ENCODE peak calls at places on chromosomes 11 and 22, in six cellular contexts. One of them, this sample, is unnamed.

GRCh38 chr11:72229925-72230763 is 5.6 kb downstream of the INPPL1 start:
- DNase-seq in tibial nerve: no peak
- DNase-seq in H1: no peak
- DNase-seq in sigmoid colon: no peak
- DNase-seq in suprapubic skin: no peak
- DNase-seq in A549: no peak
- DNase-seq in this sample: no peak

GRCh38 chr11:10398525-10398924 is 56.5 kb upstream of the AMPD3 start:
- DNase-seq in tibial nerve: peak
- DNase-seq in H1: peak
- DNase-seq in sigmoid colon: no peak
- DNase-seq in suprapubic skin: no peak
- DNase-seq in A549: no peak
- DNase-seq in this sample: no peak

GRCh38 chr11:130737866-130738431 is 178.3 kb downstream of the SNX19 start:
- DNase-seq in tibial nerve: no peak
- DNase-seq in H1: no peak
- DNase-seq in sigmoid colon: peak
- DNase-seq in suprapubic skin: no peak
- DNase-seq in A549: no peak
- DNase-seq in this sample: no peak

GRCh38 chr22:49077036-49077393 is 750.7 kb downstream of the BRD1 start:
- DNase-seq in tibial nerve: no peak
- DNase-seq in H1: no peak
- DNase-seq in sigmoid colon: peak
- DNase-seq in suprapubic skin: no peak
- DNase-seq in A549: no peak
- DNase-seq in this sample: no peak

GRCh38 chr11:90218606-90219005 is 4.2 kb downstream of the CHORDC1 start:
- DNase-seq in tibial nerve: no peak
- DNase-seq in H1: no peak
- DNase-seq in sigmoid colon: no peak
- DNase-seq in suprapubic skin: no peak
- DNase-seq in A549: no peak
- DNase-seq in this sample: peak

GRCh38 chr11:10454902-10455631 is at the start of gene AMPD3:
- DNase-seq in tibial nerve: no peak
- DNase-seq in H1: peak
- DNase-seq in sigmoid colon: peak
- DNase-seq in suprapubic skin: no peak
- DNase-seq in A549: peak
- DNase-seq in this sample: peak

GRCh38 chr11:46593550-46594382 is at the start of gene AMBRA1:
- DNase-seq in tibial nerve: peak
- DNase-seq in H1: peak
- DNase-seq in sigmoid colon: peak
- DNase-seq in suprapubic skin: peak
- DNase-seq in A549: peak
- DNase-seq in this sample: peak

GRCh38 chr11:75118577-75118976 is 21.9 kb upstream of the OR2AT4 start:
- DNase-seq in tibial nerve: no peak
- DNase-seq in H1: no peak
- DNase-seq in sigmoid colon: no peak
- DNase-seq in suprapubic skin: no peak
- DNase-seq in A549: no peak
- DNase-seq in this sample: no peak

GRCh38 chr22:38176170-38176741 is 5.4 kb downstream of the PLA2G6 start:
- DNase-seq in tibial nerve: peak
- DNase-seq in H1: no peak
- DNase-seq in sigmoid colon: peak
- DNase-seq in suprapubic skin: no peak
- DNase-seq in A549: no peak
- DNase-seq in this sample: no peak

GRCh38 chr11:122007611-122008071 is 108.4 kb downstream of the BLID start:
- DNase-seq in tibial nerve: peak
- DNase-seq in H1: no peak
- DNase-seq in sigmoid colon: peak
- DNase-seq in suprapubic skin: no peak
- DNase-seq in A549: no peak
- DNase-seq in this sample: no peak

GRCh38 chr22:44191036-44191454 is 10.3 kb downstream of the PARVG start:
- DNase-seq in tibial nerve: no peak
- DNase-seq in H1: no peak
- DNase-seq in sigmoid colon: peak
- DNase-seq in suprapubic skin: no peak
- DNase-seq in A549: no peak
- DNase-seq in this sample: no peak

GRCh38 chr11:45648931-45649330 is 16.5 kb downstream of the CHST1 start:
- DNase-seq in tibial nerve: no peak
- DNase-seq in H1: peak
- DNase-seq in sigmoid colon: no peak
- DNase-seq in suprapubic skin: peak
- DNase-seq in A549: no peak
- DNase-seq in this sample: no peak

GRCh38 chr22:50576070-50576469 is 2.2 kb downstream of the CPT1B start:
- DNase-seq in tibial nerve: no peak
- DNase-seq in H1: no peak
- DNase-seq in sigmoid colon: no peak
- DNase-seq in suprapubic skin: no peak
- DNase-seq in A549: peak
- DNase-seq in this sample: peak

GRCh38 chr22:50577697-50577986 is 585 bp downstream of the CPT1B start:
- DNase-seq in tibial nerve: no peak
- DNase-seq in H1: no peak
- DNase-seq in sigmoid colon: no peak
- DNase-seq in suprapubic skin: no peak
- DNase-seq in A549: no peak
- DNase-seq in this sample: no peak

GRCh38 chr22:50577987-50578775 is at the start of gene CPT1B:
- DNase-seq in tibial nerve: no peak
- DNase-seq in H1: no peak
- DNase-seq in sigmoid colon: no peak
- DNase-seq in suprapubic skin: no peak
- DNase-seq in A549: no peak
- DNase-seq in this sample: peak

GRCh38 chr22:50575426-50575941 is 2.7 kb downstream of the CPT1B start:
- DNase-seq in tibial nerve: no peak
- DNase-seq in H1: no peak
- DNase-seq in sigmoid colon: no peak
- DNase-seq in suprapubic skin: no peak
- DNase-seq in A549: no peak
- DNase-seq in this sample: no peak

GRCh38 chr22:50576806-50577696 is 1.2 kb downstream of the CPT1B start:
- DNase-seq in tibial nerve: no peak
- DNase-seq in H1: no peak
- DNase-seq in sigmoid colon: no peak
- DNase-seq in suprapubic skin: no peak
- DNase-seq in A549: no peak
- DNase-seq in this sample: no peak
- TF ChIP-seq EP300 in tibial nerve: no peak
- TF ChIP-seq EP300 in H1: no peak
- TF ChIP-seq EP300 in sigmoid colon: no peak
- TF ChIP-seq EP300 in suprapubic skin: no peak
- TF ChIP-seq EP300 in A549: no peak
- TF ChIP-seq EP300 in this sample: no peak

GRCh38 chr22:41247703-41248102 is 7.0 kb upstream of the CHADL start:
- DNase-seq in tibial nerve: no peak
- DNase-seq in H1: no peak
- DNase-seq in sigmoid colon: no peak
- DNase-seq in suprapubic skin: no peak
- DNase-seq in A549: no peak
- DNase-seq in this sample: no peak

GRCh38 chr22:41249442-41249841 is 8.7 kb upstream of the CHADL start:
- DNase-seq in tibial nerve: no peak
- DNase-seq in H1: no peak
- DNase-seq in sigmoid colon: no peak
- DNase-seq in suprapubic skin: no peak
- DNase-seq in A549: no peak
- DNase-seq in this sample: no peak

GRCh38 chr22:41248314-41248713 is 7.6 kb upstream of the CHADL start:
- DNase-seq in tibial nerve: no peak
- DNase-seq in H1: no peak
- DNase-seq in sigmoid colon: no peak
- DNase-seq in suprapubic skin: no peak
- DNase-seq in A549: no peak
- DNase-seq in this sample: no peak

GRCh38 chr22:41250127-41250526 is 9.4 kb upstream of the CHADL start:
- DNase-seq in tibial nerve: no peak
- DNase-seq in H1: no peak
- DNase-seq in sigmoid colon: no peak
- DNase-seq in suprapubic skin: no peak
- DNase-seq in A549: no peak
- DNase-seq in this sample: no peak

GRCh38 chr22:41248758-41249157 is 8.0 kb upstream of the CHADL start:
- DNase-seq in tibial nerve: no peak
- DNase-seq in H1: no peak
- DNase-seq in sigmoid colon: no peak
- DNase-seq in suprapubic skin: no peak
- DNase-seq in A549: no peak
- DNase-seq in this sample: no peak
- TF ChIP-seq EP300 in tibial nerve: no peak
- TF ChIP-seq EP300 in H1: no peak
- TF ChIP-seq EP300 in sigmoid colon: no peak
- TF ChIP-seq EP300 in suprapubic skin: no peak
- TF ChIP-seq EP300 in A549: no peak
- TF ChIP-seq EP300 in this sample: no peak

DNA sequence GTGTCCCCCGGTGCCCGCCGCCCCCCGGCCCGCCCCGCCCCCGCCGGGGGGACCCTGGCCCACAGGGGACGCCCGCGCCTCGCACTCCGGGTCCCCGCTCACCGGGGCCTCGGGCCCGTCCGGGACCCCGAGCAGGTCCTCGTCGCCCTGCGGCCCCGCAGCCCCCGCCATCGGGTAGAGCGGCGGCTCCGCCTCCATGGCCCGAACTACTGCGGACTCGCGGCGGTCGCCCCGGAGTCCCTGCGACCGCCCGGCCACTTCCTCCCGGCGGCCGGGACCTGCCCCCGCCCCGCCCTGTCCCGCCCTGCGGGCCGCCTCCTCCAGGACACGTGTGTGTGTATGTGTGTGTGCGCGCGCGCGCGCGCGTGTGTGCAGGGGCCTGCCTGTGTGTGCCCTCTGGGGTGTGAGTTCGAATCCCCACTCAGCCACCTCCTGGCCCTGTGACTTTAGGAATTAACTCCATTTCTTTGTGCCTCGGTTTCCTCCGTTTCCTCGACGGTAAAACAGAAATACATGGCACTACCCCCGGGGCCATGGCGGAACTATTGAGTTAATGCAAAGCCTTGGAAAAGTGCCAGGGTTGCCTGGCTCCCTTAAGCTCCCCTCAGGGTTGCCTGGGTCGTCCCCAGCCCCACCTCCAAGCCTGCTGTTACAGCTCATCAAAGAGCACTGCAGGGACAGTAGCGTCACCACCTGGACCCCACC is at the start of gene UNC93B1:
- DNase-seq in tibial nerve: peak
- DNase-seq in H1: peak
- DNase-seq in sigmoid colon: peak
- DNase-seq in suprapubic skin: peak
- DNase-seq in A549: no peak
- DNase-seq in this sample: peak
- TF ChIP-seq EP300 in tibial nerve: peak
- TF ChIP-seq EP300 in H1: no peak
- TF ChIP-seq EP300 in sigmoid colon: no peak
- TF ChIP-seq EP300 in suprapubic skin: no peak
- TF ChIP-seq EP300 in A549: no peak
- TF ChIP-seq EP300 in this sample: no peak

DNA sequence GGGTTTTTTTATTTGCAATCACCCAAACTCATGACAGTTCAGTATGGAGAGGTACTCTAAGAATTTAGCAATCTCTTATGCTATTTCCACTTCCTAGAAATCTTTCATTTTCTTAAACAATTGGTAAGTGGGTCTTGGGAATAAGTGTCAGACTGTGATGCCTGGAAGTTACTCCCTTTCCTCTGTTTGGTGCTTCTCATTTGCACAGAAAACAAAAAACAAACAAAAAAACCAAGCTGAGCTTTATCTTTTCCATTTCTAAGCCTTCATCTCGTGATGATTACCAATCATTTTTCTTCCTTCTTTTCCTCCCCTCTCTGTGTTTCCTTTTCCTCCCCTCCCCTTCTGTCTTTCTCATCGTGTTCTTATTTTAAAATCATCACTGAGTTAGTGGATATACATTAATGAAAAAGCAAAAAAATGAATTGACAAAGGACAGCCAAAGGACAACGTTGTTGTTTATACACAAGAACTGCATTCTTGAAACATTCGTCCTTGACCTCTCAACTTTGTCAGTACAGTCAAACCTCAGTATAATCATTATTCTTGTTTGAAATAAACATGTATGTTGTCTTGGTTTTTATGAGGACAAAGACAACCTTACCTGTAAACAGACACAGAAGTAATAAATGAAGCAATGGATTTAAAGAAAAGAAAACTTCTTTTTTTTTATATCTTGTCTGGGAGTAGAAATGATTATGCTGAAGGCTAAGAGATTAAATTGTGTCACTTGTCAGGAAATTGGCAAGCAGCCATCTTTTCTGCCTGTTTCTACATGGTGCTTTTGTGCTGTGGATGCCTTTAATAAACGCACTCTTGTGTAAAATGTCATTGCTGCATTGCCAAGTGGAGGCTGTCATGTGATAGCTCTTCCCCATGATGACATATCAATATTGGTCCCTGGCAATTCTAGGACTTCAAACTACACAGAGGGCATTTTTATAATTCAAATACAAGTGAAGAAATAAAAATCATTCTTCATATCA is 803.2 kb upstream of the CCDC90B start:
- DNase-seq in tibial nerve: no peak
- DNase-seq in H1: no peak
- DNase-seq in sigmoid colon: no peak
- DNase-seq in suprapubic skin: no peak
- DNase-seq in A549: no peak
- DNase-seq in this sample: no peak
- TF ChIP-seq EP300 in tibial nerve: no peak
- TF ChIP-seq EP300 in H1: no peak
- TF ChIP-seq EP300 in sigmoid colon: no peak
- TF ChIP-seq EP300 in suprapubic skin: no peak
- TF ChIP-seq EP300 in A549: no peak
- TF ChIP-seq EP300 in this sample: no peak

DNA sequence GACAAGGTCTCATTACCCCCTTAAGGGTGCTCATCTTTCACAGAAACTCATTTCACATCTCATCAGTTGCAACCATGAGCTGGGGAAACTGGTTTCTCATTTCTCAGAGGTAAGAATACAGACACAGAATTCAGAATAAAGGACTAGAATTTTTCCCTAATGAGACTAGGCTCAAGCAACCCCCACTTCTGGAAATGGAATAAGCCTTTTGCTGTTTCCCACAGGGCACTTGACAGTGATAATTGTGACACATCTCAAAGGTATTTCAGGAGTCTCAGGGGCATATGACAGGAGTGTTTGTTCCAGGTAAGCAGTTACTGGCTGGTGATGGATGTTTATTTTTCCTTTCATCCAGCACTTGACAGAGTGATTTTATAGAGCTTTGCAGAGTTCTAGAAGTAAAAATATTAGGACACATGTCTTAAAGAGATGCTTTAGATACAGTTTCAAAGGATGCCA is 112.9 kb upstream of the DDI1 start:
- DNase-seq in tibial nerve: no peak
- DNase-seq in H1: no peak
- DNase-seq in sigmoid colon: no peak
- DNase-seq in suprapubic skin: no peak
- DNase-seq in A549: peak
- DNase-seq in this sample: no peak
- TF ChIP-seq EP300 in tibial nerve: no peak
- TF ChIP-seq EP300 in H1: no peak
- TF ChIP-seq EP300 in sigmoid colon: no peak
- TF ChIP-seq EP300 in suprapubic skin: no peak
- TF ChIP-seq EP300 in A549: no peak
- TF ChIP-seq EP300 in this sample: no peak

GRCh38 chr11:47941907-47942558 is 38.3 kb upstream of the PTPRJ start:
- DNase-seq in tibial nerve: no peak
- DNase-seq in H1: no peak
- DNase-seq in sigmoid colon: no peak
- DNase-seq in suprapubic skin: no peak
- DNase-seq in A549: no peak
- DNase-seq in this sample: no peak
- TF ChIP-seq EP300 in tibial nerve: no peak
- TF ChIP-seq EP300 in H1: no peak
- TF ChIP-seq EP300 in sigmoid colon: no peak
- TF ChIP-seq EP300 in suprapubic skin: no peak
- TF ChIP-seq EP300 in A549: peak
- TF ChIP-seq EP300 in this sample: no peak